ENCODE peak calls at places on chromosomes 6 and 20, in ten cellular contexts. O is T follicular helper cell; E is H54; R is left cardiac atrium; S is NCI-H774; C is H9; J is stimulated activated CD4-positive, alpha-beta T cell treated with anti-CD3 and anti-CD28 coated beads, Interleukin-1b, Interleukin-23, amount 100 ng/mL, for 4 hours; X is activated T-helper 1 cell treated with anti-CD3 and anti-CD28 coated beads, Interleukin-2, amount 50 U/mL, for 16 hours; V is NCI-H446 treated with DMSO at 0.1 percent for 48 hours; Y is upper lobe of right lung. A is an unnamed sample.

GRCh38 chr6:157430834-157431233 is 49.8 kb downstream of the ZDHHC14 start:
- DNase-seq in S (no peak), R (no peak), J (no peak), O (no peak), V (no peak), Y (no peak), E (no peak), C (no peak), X (no peak), A (no peak)

GRCh38 chr20:43925786-43926185 is 11.1 kb downstream of the TOX2 start:
- DNase-seq in R (no peak), S (no peak), V (no peak), O (no peak), Y (peak; percentile 61), X (no peak), J (no peak), C (no peak), E (peak; percentile 42), A (peak; percentile 28)

GRCh38 chr6:124432632-124433031 is 529.6 kb upstream of the RNF217 start:
- DNase-seq in X (no peak), C (no peak), V (no peak), S (no peak), J (no peak), O (no peak), E (no peak), R (no peak), Y (no peak), A (no peak)

GRCh38 chr6:83294676-83295075 is 101.5 kb downstream of the RWDD2A start:
- DNase-seq in E (no peak), V (no peak), Y (no peak), X (no peak), O (no peak), J (no peak), S (no peak), R (no peak), C (no peak), A (no peak)

GRCh38 chr6:83474309-83474708 is 38.0 kb upstream of the PRSS35 start:
- DNase-seq in V (no peak), R (no peak), C (no peak), J (no peak), S (peak; percentile 89), X (no peak), O (no peak), E (no peak), Y (no peak), A (peak; percentile 11)

GRCh38 chr20:1509237-1509636 is 18.0 kb upstream of the SIRPB2 start:
- DNase-seq in C (no peak), O (no peak), V (no peak), X (no peak), J (no peak), R (no peak), S (no peak), E (peak; percentile 10), Y (no peak), A (no peak)

GRCh38 chr6:18207438-18207837 is 52.2 kb downstream of the KDM1B start:
- DNase-seq in C (no peak), S (peak; percentile 27), R (no peak), Y (no peak), O (no peak), X (no peak), V (no peak), E (no peak), J (no peak), A (peak; percentile 35)

GRCh38 chr6:168504366-168504765 is 63.4 kb downstream of the SMOC2 start:
- DNase-seq in E (no peak), S (no peak), V (no peak), X (no peak), Y (no peak), C (no peak), R (no peak), J (no peak), O (no peak), A (no peak)

GRCh38 chr6:84568971-84569370 is 195.4 kb downstream of the TBX18 start:
- DNase-seq in J (no peak), O (no peak), X (no peak), C (no peak), R (no peak), S (no peak), V (no peak), E (no peak), Y (no peak), A (no peak)

GRCh38 chr6:149316740-149317655 is 514 bp upstream of the TAB2 start:
- DNase-seq in C (peak; percentile 90), R (peak; percentile 93), E (peak; percentile 59), V (peak; percentile 74), O (peak; percentile 85), X (peak; percentile 73), S (peak; percentile 88), J (peak; percentile 83), Y (peak; percentile 96), A (peak; percentile 87)

GRCh38 chr6:43828711-43829110 is 58.7 kb downstream of the VEGFA start:
- DNase-seq in C (peak; percentile 55), R (no peak), J (no peak), V (no peak), X (no peak), S (peak; percentile 5), O (no peak), Y (no peak), E (peak; percentile 40), A (no peak)

GRCh38 chr6:57313711-57314471 is 3.5 kb upstream of the PRIM2 start:
- DNase-seq in Y (no peak), V (peak; percentile 77), X (no peak), R (no peak), E (peak; percentile 74), S (no peak), C (no peak), J (no peak), O (no peak), A (no peak)

GRCh38 chr6:75579951-75580350 is 21.7 kb upstream of the SENP6 start:
- DNase-seq in J (no peak), Y (no peak), O (no peak), S (no peak), V (no peak), R (no peak), X (no peak), E (no peak), C (no peak), A (no peak)

GRCh38 chr20:62202083-62202395 is 18.0 kb downstream of the HRH3 start:
- DNase-seq in V (no peak), J (no peak), S (no peak), C (no peak), X (no peak), O (no peak), R (peak; percentile 5), E (no peak), Y (no peak), A (no peak)

GRCh38 chr20:13756551-13756950 is 28.2 kb downstream of the ESF1 start:
- DNase-seq in S (no peak), R (no peak), J (no peak), C (no peak), Y (no peak), X (no peak), V (no peak), O (no peak), E (no peak), A (no peak)

GRCh38 chr6:156859686-156860085 is 82.5 kb downstream of the ARID1B start:
- DNase-seq in R (no peak), X (no peak), Y (no peak), O (no peak), V (no peak), J (no peak), S (no peak), C (no peak), E (no peak), A (no peak)

GRCh38 chr6:42142118-42142835 is at the start of gene C6orf132:
- DNase-seq in C (peak; percentile 82), R (peak; percentile 42), V (no peak), E (no peak), J (no peak), X (no peak), Y (peak; percentile 92), O (no peak), S (peak; percentile 19), A (peak; percentile 31)

GRCh38 chr6:155439376-155439775 is 16.3 kb downstream of the NOX3 start:
- DNase-seq in C (no peak), E (no peak), Y (no peak), V (no peak), R (no peak), S (no peak), J (no peak), X (no peak), O (no peak), A (no peak)

GRCh38 chr6:44831002-44831610 is 443.6 kb downstream of the CDC5L start:
- DNase-seq in R (no peak), S (no peak), Y (no peak), J (no peak), V (no peak), O (no peak), C (no peak), E (no peak), X (no peak), A (no peak)

GRCh38 chr6:56649053-56649769 is 6.5 kb upstream of the DST start:
- DNase-seq in X (no peak), V (no peak), J (no peak), S (peak; percentile 8), E (no peak), Y (no peak), O (no peak), R (no peak), C (no peak), A (peak; percentile 80)

GRCh38 chr6:106546322-106547052 is 82.8 kb downstream of the RTN4IP1 start:
- DNase-seq in C (no peak), J (no peak), Y (no peak), R (no peak), V (no peak), O (no peak), S (no peak), E (no peak), X (no peak), A (no peak)

GRCh38 chr6:56364482-56365313 is 117.3 kb upstream of the COL21A1 start:
- DNase-seq in S (no peak), E (no peak), Y (no peak), R (no peak), X (no peak), O (no peak), C (no peak), V (no peak), J (no peak), A (no peak)

GRCh38 chr6:98041921-98042320 is 758.9 kb upstream of the MMS22L start:
- DNase-seq in X (no peak), Y (no peak), O (no peak), S (no peak), J (no peak), R (no peak), C (no peak), V (no peak), E (no peak), A (peak; percentile 65)

GRCh38 chr6:168827484-168827883 is 386.5 kb downstream of the SMOC2 start:
- DNase-seq in R (no peak), E (no peak), C (no peak), S (no peak), J (no peak), X (no peak), V (no peak), O (no peak), Y (no peak), A (no peak)

A was measured in NCI-H345.